ENCODE peak calls at places on chromosomes 7 and 10, in five cellular contexts. N, I, G, F and M are unnamed samples.

GRCh38 chr7:25578991-25579687 is 350.9 kb upstream of the NPVF start:
- DNase-seq in N (no peak), I (no peak), G (no peak), F (no peak), M (peak)

GRCh38 chr10:87925570-87925969 is 62.1 kb downstream of the PTEN start:
- DNase-seq in F (no peak), G (no peak), I (no peak), N (no peak), M (peak)

GRCh38 chr7:32023353-32023752 is 46.9 kb downstream of the PDE1C start:
- DNase-seq in F (no peak), I (no peak), G (no peak), N (no peak), M (no peak)

GRCh38 chr7:111499027-111499426 is 63.3 kb downstream of the IMMP2L start:
- DNase-seq in F (no peak), N (no peak), I (no peak), G (no peak), M (peak)

GRCh38 chr10:60517805-60518204 is 128.1 kb upstream of the ANK3 start:
- DNase-seq in I (no peak), F (no peak), G (no peak), N (no peak), M (no peak)

GRCh38 chr10:110667620-110668343 is 23.6 kb downstream of the RBM20 start:
- DNase-seq in G (no peak), N (no peak), F (no peak), I (no peak), M (no peak)

GRCh38 chr10:97861924-97862323 is 12.3 kb downstream of the GOLGA7B start:
- DNase-seq in G (no peak), I (no peak), N (no peak), F (no peak), M (no peak)

GRCh38 chr7:50497068-50497642 is 47.0 kb upstream of the FIGNL1 start:
- DNase-seq in N (no peak), G (no peak), F (no peak), I (no peak), M (peak)

GRCh38 chr10:13400196-13400965 is 52.3 kb upstream of the SEPHS1 start:
- DNase-seq in I (no peak), N (no peak), F (peak), G (no peak), M (no peak)

GRCh38 chr7:156994417-156994816 is 16.0 kb downstream of the MNX1 start:
- DNase-seq in F (peak), I (no peak), N (no peak), G (no peak), M (no peak)

GRCh38 chr7:109479388-109479787 is 909.7 kb downstream of the DNAJB9 start:
- DNase-seq in N (no peak), I (no peak), F (no peak), G (no peak), M (peak)

GRCh38 chr7:5414876-5415275 is 8.8 kb downstream of the TNRC18 start:
- DNase-seq in N (no peak), F (no peak), G (no peak), I (no peak), M (peak)

GRCh38 chr7:5417106-5418071 is 6.2 kb downstream of the TNRC18 start:
- DNase-seq in I (no peak), G (no peak), N (no peak), F (peak), M (peak)

GRCh38 chr7:5408777-5409176 is 14.9 kb downstream of the TNRC18 start:
- DNase-seq in G (no peak), F (no peak), N (no peak), I (no peak), M (peak)

DNA sequence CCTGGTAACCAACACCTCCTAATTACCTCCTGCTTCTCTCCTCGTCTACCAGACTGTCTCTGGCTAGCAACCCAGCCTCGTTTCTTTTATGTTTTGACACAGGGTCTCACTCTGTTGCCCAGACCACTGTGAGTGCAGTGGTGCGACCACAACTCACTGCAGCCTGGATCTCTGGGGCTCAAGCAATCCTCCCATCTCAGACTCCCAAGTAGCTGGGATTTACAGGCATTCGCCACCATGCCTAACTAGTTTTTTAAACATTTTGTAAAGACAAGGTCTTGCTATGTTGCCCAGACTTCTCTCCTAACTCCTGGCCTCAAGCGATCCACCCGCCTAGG is 10.2 kb downstream of the TNRC18 start:
- DNase-seq in N (no peak), F (no peak), G (no peak), I (no peak), M (no peak)
- H3K4me3 ChIP-seq in N (no peak), F (no peak), G (no peak), I (no peak), M (no peak)

GRCh38 chr7:146176790-146177189 is 60.2 kb downstream of the CNTNAP2 start:
- DNase-seq in I (no peak), G (no peak), N (no peak), F (no peak), M (no peak)

GRCh38 chr7:146172112-146172511 is 55.5 kb downstream of the CNTNAP2 start:
- DNase-seq in N (no peak), G (no peak), I (no peak), F (no peak), M (no peak)

DNA sequence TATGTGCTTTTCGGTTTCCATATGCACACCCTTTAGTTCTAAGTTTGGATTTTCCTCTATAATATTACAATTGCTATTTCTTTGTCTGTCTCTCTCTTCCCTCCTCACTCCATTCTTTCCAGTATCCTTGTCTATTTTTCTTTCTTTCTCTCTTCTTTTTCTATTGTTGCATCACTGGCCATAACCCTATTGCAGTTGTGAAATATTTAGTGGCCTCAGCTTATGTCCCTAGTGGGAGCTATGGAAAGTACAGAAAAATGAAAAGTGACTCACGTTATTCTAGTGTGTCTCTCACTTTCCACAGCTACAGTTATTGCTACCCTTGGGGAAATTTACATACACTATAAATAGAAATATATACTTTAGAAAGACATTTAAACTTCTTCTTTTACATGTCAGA is 59.1 kb downstream of the CNTNAP2 start:
- DNase-seq in N (no peak), G (no peak), I (no peak), F (no peak), M (peak)
- TF ChIP-seq CTCF in N (no peak), G (no peak), I (no peak), F (no peak), M (no peak)

GRCh38 chr7:99098824-99099498 is 44.9 kb downstream of the SMURF1 start:
- DNase-seq in F (no peak), I (no peak), N (no peak), G (no peak), M (peak)
- H3K4me3 ChIP-seq in F (no peak), I (no peak), N (no peak), G (no peak), M (no peak)

GRCh38 chr10:74419491-74420466 is 268.8 kb downstream of the ADK start:
- DNase-seq in G (no peak), N (peak), I (no peak), F (no peak), M (peak)
- TF ChIP-seq CTCF in G (peak), N (peak), I (peak), F (peak), M (peak)